ENCODE peak calls at places on chromosomes 3 and 15, in seven cellular contexts. One of them, this sample, is unnamed.

GRCh38 chr3:16831846-16832245 is 52.9 kb upstream of the PLCL2 start:
- DNase-seq in effector memory CD4-positive, alpha-beta T cell: no peak
- DNase-seq in right atrium auricular region: no peak
- DNase-seq in endothelial cell of umbilical vein: no peak
- DNase-seq in HCT116: no peak
- DNase-seq in heart right ventricle: no peak
- DNase-seq in caudate nucleus: no peak
- DNase-seq in this sample: no peak

GRCh38 chr3:125695688-125696087 is 100.4 kb upstream of the OSBPL11 start:
- DNase-seq in effector memory CD4-positive, alpha-beta T cell: no peak
- DNase-seq in right atrium auricular region: no peak
- DNase-seq in endothelial cell of umbilical vein: no peak
- DNase-seq in HCT116: no peak
- DNase-seq in heart right ventricle: no peak
- DNase-seq in caudate nucleus: no peak
- DNase-seq in this sample: no peak

GRCh38 chr3:54954516-54954915 is 26.7 kb upstream of the LRTM1 start:
- DNase-seq in effector memory CD4-positive, alpha-beta T cell: no peak
- DNase-seq in right atrium auricular region: no peak
- DNase-seq in endothelial cell of umbilical vein: no peak
- DNase-seq in HCT116: no peak
- DNase-seq in heart right ventricle: no peak
- DNase-seq in caudate nucleus: no peak
- DNase-seq in this sample: no peak

GRCh38 chr3:173632945-173633344 is 235.4 kb downstream of the NLGN1 start:
- DNase-seq in effector memory CD4-positive, alpha-beta T cell: no peak
- DNase-seq in right atrium auricular region: no peak
- DNase-seq in endothelial cell of umbilical vein: no peak
- DNase-seq in HCT116: no peak
- DNase-seq in heart right ventricle: no peak
- DNase-seq in caudate nucleus: no peak
- DNase-seq in this sample: no peak

GRCh38 chr15:57866149-57866736 is 159.7 kb downstream of the POLR2M start:
- DNase-seq in effector memory CD4-positive, alpha-beta T cell: no peak
- DNase-seq in right atrium auricular region: peak; percentile 71
- DNase-seq in endothelial cell of umbilical vein: peak; percentile 72
- DNase-seq in HCT116: peak; percentile 52
- DNase-seq in heart right ventricle: peak; percentile 46
- DNase-seq in caudate nucleus: no peak
- DNase-seq in this sample: no peak

GRCh38 chr15:85514413-85514812 is 134.0 kb downstream of the AKAP13 start:
- DNase-seq in effector memory CD4-positive, alpha-beta T cell: no peak
- DNase-seq in right atrium auricular region: no peak
- DNase-seq in endothelial cell of umbilical vein: no peak
- DNase-seq in HCT116: no peak
- DNase-seq in heart right ventricle: no peak
- DNase-seq in caudate nucleus: no peak
- DNase-seq in this sample: no peak

GRCh38 chr3:149493315-149494021 is 19.0 kb downstream of the TM4SF4 start:
- DNase-seq in effector memory CD4-positive, alpha-beta T cell: no peak
- DNase-seq in right atrium auricular region: no peak
- DNase-seq in endothelial cell of umbilical vein: no peak
- DNase-seq in HCT116: no peak
- DNase-seq in heart right ventricle: no peak
- DNase-seq in caudate nucleus: no peak
- DNase-seq in this sample: no peak

GRCh38 chr3:52809821-52810377 is 15.3 kb downstream of the ITIH3 start:
- DNase-seq in effector memory CD4-positive, alpha-beta T cell: no peak
- DNase-seq in right atrium auricular region: no peak
- DNase-seq in endothelial cell of umbilical vein: no peak
- DNase-seq in HCT116: no peak
- DNase-seq in heart right ventricle: no peak
- DNase-seq in caudate nucleus: no peak
- DNase-seq in this sample: no peak

GRCh38 chr3:52532838-52533622 is 627 bp downstream of the NT5DC2 start:
- DNase-seq in effector memory CD4-positive, alpha-beta T cell: no peak
- DNase-seq in right atrium auricular region: peak; percentile 58
- DNase-seq in endothelial cell of umbilical vein: no peak
- DNase-seq in HCT116: no peak
- DNase-seq in heart right ventricle: no peak
- DNase-seq in caudate nucleus: no peak
- DNase-seq in this sample: no peak

DNA sequence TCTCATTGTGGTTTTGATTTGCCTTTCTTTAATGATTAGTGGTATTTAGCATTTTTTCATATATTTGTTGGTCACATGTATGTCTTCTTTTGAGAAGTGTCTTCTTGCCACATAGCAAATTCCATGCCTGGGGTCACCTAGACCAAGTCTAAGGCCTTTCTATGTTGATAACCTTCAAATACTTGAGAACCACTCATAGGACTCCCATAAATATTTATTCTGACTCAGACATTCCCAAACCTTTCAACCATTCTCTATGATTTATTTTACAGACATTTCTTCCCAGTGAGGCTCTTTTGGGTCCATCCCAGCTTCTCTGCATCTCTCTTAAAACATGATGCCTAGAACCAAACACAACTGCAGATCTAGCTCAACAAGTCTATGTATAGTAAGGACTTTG is 69.2 kb downstream of the ATP8B4 start:
- DNase-seq in effector memory CD4-positive, alpha-beta T cell: no peak
- DNase-seq in right atrium auricular region: no peak
- DNase-seq in endothelial cell of umbilical vein: no peak
- DNase-seq in HCT116: no peak
- DNase-seq in heart right ventricle: no peak
- DNase-seq in caudate nucleus: no peak
- DNase-seq in this sample: no peak
- H3K27ac ChIP-seq in effector memory CD4-positive, alpha-beta T cell: no peak overlapping the region
- H3K27ac ChIP-seq in right atrium auricular region: no peak overlapping the region
- H3K27ac ChIP-seq in endothelial cell of umbilical vein: no peak overlapping the region
- H3K27ac ChIP-seq in HCT116: no peak overlapping the region
- H3K27ac ChIP-seq in heart right ventricle: no peak overlapping the region
- H3K27ac ChIP-seq in caudate nucleus: no peak overlapping the region
- H3K27ac ChIP-seq in this sample: no peak overlapping the region

GRCh38 chr15:92653836-92654524 is 1.6 kb downstream of the FAM174B start:
- DNase-seq in effector memory CD4-positive, alpha-beta T cell: no peak
- DNase-seq in right atrium auricular region: no peak
- DNase-seq in endothelial cell of umbilical vein: peak; percentile 83
- DNase-seq in HCT116: no peak
- DNase-seq in heart right ventricle: no peak
- DNase-seq in caudate nucleus: no peak
- DNase-seq in this sample: peak; percentile 25

GRCh38 chr15:92654662-92655061 is 913 bp downstream of the FAM174B start:
- DNase-seq in effector memory CD4-positive, alpha-beta T cell: no peak
- DNase-seq in right atrium auricular region: no peak
- DNase-seq in endothelial cell of umbilical vein: peak; percentile 44
- DNase-seq in HCT116: no peak
- DNase-seq in heart right ventricle: no peak
- DNase-seq in caudate nucleus: no peak
- DNase-seq in this sample: no peak

GRCh38 chr15:92657486-92657885 is 1.9 kb upstream of the FAM174B start:
- DNase-seq in effector memory CD4-positive, alpha-beta T cell: no peak
- DNase-seq in right atrium auricular region: no peak
- DNase-seq in endothelial cell of umbilical vein: no peak
- DNase-seq in HCT116: no peak
- DNase-seq in heart right ventricle: no peak
- DNase-seq in caudate nucleus: no peak
- DNase-seq in this sample: no peak

GRCh38 chr15:92655178-92655995 is at the start of gene FAM174B:
- DNase-seq in effector memory CD4-positive, alpha-beta T cell: no peak
- DNase-seq in right atrium auricular region: no peak
- DNase-seq in endothelial cell of umbilical vein: peak; percentile 51
- DNase-seq in HCT116: no peak
- DNase-seq in heart right ventricle: peak; percentile 21
- DNase-seq in caudate nucleus: no peak
- DNase-seq in this sample: no peak

GRCh38 chr15:92656089-92656488 is 514 bp upstream of the FAM174B start:
- DNase-seq in effector memory CD4-positive, alpha-beta T cell: no peak
- DNase-seq in right atrium auricular region: no peak
- DNase-seq in endothelial cell of umbilical vein: no peak
- DNase-seq in HCT116: no peak
- DNase-seq in heart right ventricle: no peak
- DNase-seq in caudate nucleus: no peak
- DNase-seq in this sample: no peak
- H3K27ac ChIP-seq in effector memory CD4-positive, alpha-beta T cell: no peak overlapping the region
- H3K27ac ChIP-seq in right atrium auricular region: no peak overlapping the region
- H3K27ac ChIP-seq in endothelial cell of umbilical vein: peak overlapping the region; percentile 56
- H3K27ac ChIP-seq in HCT116: no peak overlapping the region
- H3K27ac ChIP-seq in heart right ventricle: no peak overlapping the region
- H3K27ac ChIP-seq in caudate nucleus: no peak overlapping the region
- H3K27ac ChIP-seq in this sample: no peak overlapping the region

GRCh38 chr15:71055461-71055860 is 59.8 kb upstream of the THSD4 start:
- DNase-seq in effector memory CD4-positive, alpha-beta T cell: no peak
- DNase-seq in right atrium auricular region: no peak
- DNase-seq in endothelial cell of umbilical vein: peak; percentile 24
- DNase-seq in HCT116: no peak
- DNase-seq in heart right ventricle: no peak
- DNase-seq in caudate nucleus: no peak
- DNase-seq in this sample: no peak

GRCh38 chr15:71054286-71054952 is 60.9 kb upstream of the THSD4 start:
- DNase-seq in effector memory CD4-positive, alpha-beta T cell: no peak
- DNase-seq in right atrium auricular region: no peak
- DNase-seq in endothelial cell of umbilical vein: no peak
- DNase-seq in HCT116: no peak
- DNase-seq in heart right ventricle: no peak
- DNase-seq in caudate nucleus: no peak
- DNase-seq in this sample: no peak

GRCh38 chr15:71056111-71056510 is 59.2 kb upstream of the THSD4 start:
- DNase-seq in effector memory CD4-positive, alpha-beta T cell: no peak
- DNase-seq in right atrium auricular region: no peak
- DNase-seq in endothelial cell of umbilical vein: no peak
- DNase-seq in HCT116: no peak
- DNase-seq in heart right ventricle: no peak
- DNase-seq in caudate nucleus: no peak
- DNase-seq in this sample: no peak

GRCh38 chr15:71057581-71057980 is 57.7 kb upstream of the THSD4 start:
- DNase-seq in effector memory CD4-positive, alpha-beta T cell: no peak
- DNase-seq in right atrium auricular region: no peak
- DNase-seq in endothelial cell of umbilical vein: no peak
- DNase-seq in HCT116: no peak
- DNase-seq in heart right ventricle: no peak
- DNase-seq in caudate nucleus: no peak
- DNase-seq in this sample: no peak

GRCh38 chr15:71057143-71057542 is 58.1 kb upstream of the THSD4 start:
- DNase-seq in effector memory CD4-positive, alpha-beta T cell: no peak
- DNase-seq in right atrium auricular region: no peak
- DNase-seq in endothelial cell of umbilical vein: no peak
- DNase-seq in HCT116: no peak
- DNase-seq in heart right ventricle: no peak
- DNase-seq in caudate nucleus: no peak
- DNase-seq in this sample: no peak
- H3K27ac ChIP-seq in effector memory CD4-positive, alpha-beta T cell: no peak overlapping the region
- H3K27ac ChIP-seq in right atrium auricular region: no peak overlapping the region
- H3K27ac ChIP-seq in endothelial cell of umbilical vein: no peak overlapping the region
- H3K27ac ChIP-seq in HCT116: no peak overlapping the region
- H3K27ac ChIP-seq in heart right ventricle: no peak overlapping the region
- H3K27ac ChIP-seq in caudate nucleus: no peak overlapping the region
- H3K27ac ChIP-seq in this sample: no peak overlapping the region

DNA sequence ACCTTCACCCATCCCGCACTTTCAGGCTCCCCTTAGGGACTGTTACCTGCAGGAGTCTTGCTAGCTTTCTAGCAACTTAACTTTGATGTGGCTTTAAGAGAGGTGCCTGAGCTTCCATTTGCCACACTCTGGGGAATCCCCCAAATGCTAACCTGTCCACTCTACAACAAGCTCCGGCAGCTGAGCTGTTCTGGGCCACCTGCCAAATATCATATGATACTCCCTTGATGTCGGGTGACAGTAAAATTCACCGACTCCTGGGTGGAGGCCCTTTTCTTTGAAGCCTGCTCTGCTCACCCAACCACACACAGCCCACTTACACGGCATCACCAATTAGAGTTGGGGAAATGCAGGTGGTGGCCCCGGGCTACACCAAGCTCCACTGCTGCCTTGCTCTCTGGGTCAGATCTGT is 38.0 kb upstream of the XCR1 start:
- DNase-seq in effector memory CD4-positive, alpha-beta T cell: peak; percentile 83
- DNase-seq in right atrium auricular region: no peak
- DNase-seq in endothelial cell of umbilical vein: no peak
- DNase-seq in HCT116: peak; percentile 33
- DNase-seq in heart right ventricle: peak; percentile 37
- DNase-seq in caudate nucleus: no peak
- DNase-seq in this sample: no peak
- H3K27ac ChIP-seq in effector memory CD4-positive, alpha-beta T cell: peak overlapping the region; percentile 70
- H3K27ac ChIP-seq in right atrium auricular region: peak overlapping the region; percentile 59
- H3K27ac ChIP-seq in endothelial cell of umbilical vein: no peak overlapping the region
- H3K27ac ChIP-seq in HCT116: no peak overlapping the region
- H3K27ac ChIP-seq in heart right ventricle: no peak overlapping the region
- H3K27ac ChIP-seq in caudate nucleus: no peak overlapping the region
- H3K27ac ChIP-seq in this sample: no peak overlapping the region

This sample was measured in substantia nigra.